ENCODE peak calls at places on chromosomes 5 and 9, in four cellular contexts. One of them, this sample, is unnamed. For H3K4me1, the result is how much of the 10 kb centered on the place peaks cover.

GRCh38 chr5:4027335-4027734 is 431.7 kb downstream of the IRX1 start:
- DNase-seq in CD8-positive, alpha-beta T cell: no peak
- DNase-seq in IMR-90: no peak
- DNase-seq in lung: no peak
- DNase-seq in this sample: no peak

GRCh38 chr5:105754056-105754455 is 1916.7 kb downstream of the EFNA5 start:
- DNase-seq in IMR-90: peak
- DNase-seq in lung: no peak
- DNase-seq in CD8-positive, alpha-beta T cell: no peak
- DNase-seq in this sample: no peak

GRCh38 chr9:73264636-73265035 is 113.0 kb downstream of the ANXA1 start:
- DNase-seq in IMR-90: no peak
- DNase-seq in lung: no peak
- DNase-seq in CD8-positive, alpha-beta T cell: no peak
- DNase-seq in this sample: no peak

GRCh38 chr9:135159801-135160200 is 72.3 kb downstream of the OLFM1 start:
- DNase-seq in IMR-90: no peak
- DNase-seq in lung: no peak
- DNase-seq in CD8-positive, alpha-beta T cell: no peak
- DNase-seq in this sample: no peak

GRCh38 chr9:5838884-5839571 is 6.1 kb upstream of the ERMP1 start:
- DNase-seq in CD8-positive, alpha-beta T cell: no peak
- DNase-seq in lung: peak
- DNase-seq in IMR-90: peak
- DNase-seq in this sample: no peak

GRCh38 chr9:123420560-123421210 is 64.7 kb downstream of the CRB2 start:
- DNase-seq in lung: no peak
- DNase-seq in CD8-positive, alpha-beta T cell: no peak
- DNase-seq in IMR-90: no peak
- DNase-seq in this sample: no peak

GRCh38 chr9:75664597-75664996 is 225.9 kb upstream of the PCSK5 start:
- DNase-seq in IMR-90: no peak
- DNase-seq in CD8-positive, alpha-beta T cell: no peak
- DNase-seq in lung: no peak
- DNase-seq in this sample: no peak

GRCh38 chr5:43037929-43038510 is 2.1 kb downstream of the ANXA2R start:
- DNase-seq in CD8-positive, alpha-beta T cell: no peak
- DNase-seq in IMR-90: peak
- DNase-seq in lung: no peak
- DNase-seq in this sample: no peak

GRCh38 chr9:135130266-135130976 is 43.0 kb downstream of the OLFM1 start:
- DNase-seq in IMR-90: no peak
- DNase-seq in lung: no peak
- DNase-seq in CD8-positive, alpha-beta T cell: no peak
- DNase-seq in this sample: no peak

GRCh38 chr9:74281674-74282073 is 215.5 kb upstream of the RORB start:
- DNase-seq in lung: no peak
- DNase-seq in IMR-90: no peak
- DNase-seq in CD8-positive, alpha-beta T cell: no peak
- DNase-seq in this sample: no peak

GRCh38 chr9:27835746-27836145 is 262.5 kb upstream of the C9orf72 start:
- DNase-seq in CD8-positive, alpha-beta T cell: no peak
- DNase-seq in IMR-90: no peak
- DNase-seq in lung: no peak
- DNase-seq in this sample: no peak

GRCh38 chr9:83343366-83343765 is 194.8 kb downstream of the FRMD3 start:
- DNase-seq in CD8-positive, alpha-beta T cell: no peak
- DNase-seq in lung: no peak
- DNase-seq in IMR-90: no peak
- DNase-seq in this sample: no peak

GRCh38 chr9:5479994-5480694 is 29.8 kb downstream of the CD274 start:
- DNase-seq in IMR-90: no peak
- DNase-seq in CD8-positive, alpha-beta T cell: no peak
- DNase-seq in lung: no peak
- DNase-seq in this sample: no peak

GRCh38 chr5:176847726-176848290 is 37.4 kb downstream of the UNC5A start:
- DNase-seq in IMR-90: no peak
- DNase-seq in lung: no peak
- DNase-seq in CD8-positive, alpha-beta T cell: no peak
- DNase-seq in this sample: no peak

GRCh38 chr9:77092536-77092935 is 73.1 kb downstream of the FOXB2 start:
- DNase-seq in CD8-positive, alpha-beta T cell: no peak
- DNase-seq in IMR-90: no peak
- DNase-seq in lung: no peak
- DNase-seq in this sample: no peak

GRCh38 chr5:135842737-135843136 is 8.3 kb downstream of the SLC25A48 start:
- DNase-seq in lung: no peak
- DNase-seq in IMR-90: no peak
- DNase-seq in CD8-positive, alpha-beta T cell: no peak
- DNase-seq in this sample: no peak

GRCh38 chr5:32852535-32852934 is 141.4 kb downstream of the NPR3 start:
- DNase-seq in CD8-positive, alpha-beta T cell: no peak
- DNase-seq in lung: no peak
- DNase-seq in IMR-90: peak
- DNase-seq in this sample: no peak

GRCh38 chr9:108245331-108245730 is 610.5 kb downstream of the ACTL7B start:
- DNase-seq in lung: no peak
- DNase-seq in IMR-90: no peak
- DNase-seq in CD8-positive, alpha-beta T cell: no peak
- DNase-seq in this sample: no peak
- H3K4me1 ChIP-seq in lung: under half
- H3K4me1 ChIP-seq in IMR-90: under half
- H3K4me1 ChIP-seq in CD8-positive, alpha-beta T cell: under half
- H3K4me1 ChIP-seq in this sample: under half

GRCh38 chr9:15225564-15226126 is 81.4 kb downstream of the TTC39B start:
- DNase-seq in IMR-90: no peak
- DNase-seq in lung: no peak
- DNase-seq in CD8-positive, alpha-beta T cell: no peak
- DNase-seq in this sample: no peak
- H3K27ac ChIP-seq in IMR-90: no peak
- H3K27ac ChIP-seq in lung: no peak
- H3K27ac ChIP-seq in CD8-positive, alpha-beta T cell: no peak
- H3K27ac ChIP-seq in this sample: no peak

GRCh38 chr9:78807286-78807685 is 510.4 kb downstream of the PSAT1 start:
- DNase-seq in CD8-positive, alpha-beta T cell: no peak
- DNase-seq in lung: no peak
- DNase-seq in IMR-90: no peak
- DNase-seq in this sample: no peak
- TF ChIP-seq CTCF in CD8-positive, alpha-beta T cell: no peak
- TF ChIP-seq CTCF in lung: no peak
- TF ChIP-seq CTCF in IMR-90: no peak
- TF ChIP-seq CTCF in this sample: no peak

DNA sequence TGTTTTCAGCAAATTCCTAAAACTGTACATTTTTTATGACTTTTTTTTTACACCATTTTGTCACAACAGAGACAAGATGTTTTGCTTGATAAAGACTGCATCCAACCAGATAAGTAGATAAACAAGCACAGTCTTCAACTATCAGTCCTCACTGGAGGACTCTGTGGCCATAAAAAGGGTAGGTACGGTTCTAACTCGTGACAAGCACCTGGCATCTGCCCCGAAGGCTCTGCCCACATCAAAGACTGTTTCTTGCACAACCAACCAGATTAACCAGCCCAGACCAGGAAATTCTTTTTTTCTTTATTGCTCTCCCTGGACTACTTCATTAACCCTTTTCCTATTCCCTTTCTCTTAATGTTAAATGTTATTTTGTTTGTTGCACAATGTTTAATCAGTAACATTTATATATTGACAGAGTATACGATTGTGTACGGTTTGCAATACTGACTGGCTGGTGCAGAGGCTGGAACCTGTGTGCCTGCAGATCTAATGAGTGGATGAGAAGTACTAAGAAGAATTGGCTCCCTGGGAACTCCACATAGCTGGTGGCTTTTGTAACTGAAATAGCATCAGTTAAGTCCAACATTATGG is 74.1 kb downstream of the SERINC5 start:
- DNase-seq in IMR-90: no peak
- DNase-seq in CD8-positive, alpha-beta T cell: no peak
- DNase-seq in lung: peak
- DNase-seq in this sample: no peak
- H3K4me1 ChIP-seq in IMR-90: under half
- H3K4me1 ChIP-seq in CD8-positive, alpha-beta T cell: half or more
- H3K4me1 ChIP-seq in lung: under half
- H3K4me1 ChIP-seq in this sample: under half